ENCODE peak calls at places on chromosomes 16 and 17, in five cellular contexts. One of them, this sample, is unnamed.
A peak's percentile ranks its signal among the peaks of the same experiment; 100 is the strongest.

GRCh38 chr17:74159226-74159840 is 44.1 kb upstream of the RPL38 start:
- DNase-seq in mesendoderm: no peak
- DNase-seq in neuronal stem cell: no peak
- DNase-seq in IMR-90: no peak
- DNase-seq in H9: peak; percentile 14
- DNase-seq in this sample: no peak

GRCh38 chr17:50127661-50128361 is 2.1 kb downstream of the SAMD14 start:
- DNase-seq in mesendoderm: peak; percentile 63
- DNase-seq in neuronal stem cell: no peak
- DNase-seq in IMR-90: peak; percentile 45
- DNase-seq in H9: no peak
- DNase-seq in this sample: peak; percentile 51

GRCh38 chr17:78414178-78415162 is 36.0 kb downstream of the PGS1 start:
- DNase-seq in mesendoderm: no peak
- DNase-seq in neuronal stem cell: no peak
- DNase-seq in IMR-90: no peak
- DNase-seq in H9: no peak
- DNase-seq in this sample: no peak

GRCh38 chr16:57382535-57383275 is 10.4 kb downstream of the CX3CL1 start:
- DNase-seq in mesendoderm: no peak
- DNase-seq in neuronal stem cell: no peak
- DNase-seq in IMR-90: no peak
- DNase-seq in H9: no peak
- DNase-seq in this sample: no peak

GRCh38 chr17:78343433-78344201 is 16.3 kb downstream of the SOCS3 start:
- DNase-seq in mesendoderm: no peak
- DNase-seq in neuronal stem cell: no peak
- DNase-seq in IMR-90: no peak
- DNase-seq in H9: peak; percentile 59
- DNase-seq in this sample: no peak

GRCh38 chr17:60392845-60393702 is 1.1 kb upstream of the USP32 start:
- DNase-seq in mesendoderm: peak; percentile 33
- DNase-seq in neuronal stem cell: no peak
- DNase-seq in IMR-90: peak; percentile 60
- DNase-seq in H9: no peak
- DNase-seq in this sample: peak; percentile 74

GRCh38 chr17:55500103-55500502 is 11.1 kb downstream of the SMIM36 start:
- DNase-seq in mesendoderm: no peak
- DNase-seq in neuronal stem cell: no peak
- DNase-seq in IMR-90: no peak
- DNase-seq in H9: no peak
- DNase-seq in this sample: no peak

GRCh38 chr17:5272313-5272712 is 9.8 kb upstream of the RABEP1 start:
- DNase-seq in mesendoderm: no peak
- DNase-seq in neuronal stem cell: no peak
- DNase-seq in IMR-90: no peak
- DNase-seq in H9: no peak
- DNase-seq in this sample: no peak

GRCh38 chr17:2215616-2216364 is 87.8 kb downstream of the SMG6 start:
- DNase-seq in mesendoderm: peak; percentile 61
- DNase-seq in neuronal stem cell: no peak
- DNase-seq in IMR-90: peak; percentile 94
- DNase-seq in H9: peak; percentile 64
- DNase-seq in this sample: peak; percentile 92

GRCh38 chr17:74898376-74898946 is 5.0 kb upstream of the FADS6 start:
- DNase-seq in mesendoderm: no peak
- DNase-seq in neuronal stem cell: no peak
- DNase-seq in IMR-90: no peak
- DNase-seq in H9: no peak
- DNase-seq in this sample: no peak

GRCh38 chr17:41009301-41009760 is 403 bp upstream of the KRTAP3-1 start:
- DNase-seq in mesendoderm: peak; percentile 67
- DNase-seq in neuronal stem cell: peak; percentile 43
- DNase-seq in IMR-90: no peak
- DNase-seq in H9: no peak
- DNase-seq in this sample: no peak

DNA sequence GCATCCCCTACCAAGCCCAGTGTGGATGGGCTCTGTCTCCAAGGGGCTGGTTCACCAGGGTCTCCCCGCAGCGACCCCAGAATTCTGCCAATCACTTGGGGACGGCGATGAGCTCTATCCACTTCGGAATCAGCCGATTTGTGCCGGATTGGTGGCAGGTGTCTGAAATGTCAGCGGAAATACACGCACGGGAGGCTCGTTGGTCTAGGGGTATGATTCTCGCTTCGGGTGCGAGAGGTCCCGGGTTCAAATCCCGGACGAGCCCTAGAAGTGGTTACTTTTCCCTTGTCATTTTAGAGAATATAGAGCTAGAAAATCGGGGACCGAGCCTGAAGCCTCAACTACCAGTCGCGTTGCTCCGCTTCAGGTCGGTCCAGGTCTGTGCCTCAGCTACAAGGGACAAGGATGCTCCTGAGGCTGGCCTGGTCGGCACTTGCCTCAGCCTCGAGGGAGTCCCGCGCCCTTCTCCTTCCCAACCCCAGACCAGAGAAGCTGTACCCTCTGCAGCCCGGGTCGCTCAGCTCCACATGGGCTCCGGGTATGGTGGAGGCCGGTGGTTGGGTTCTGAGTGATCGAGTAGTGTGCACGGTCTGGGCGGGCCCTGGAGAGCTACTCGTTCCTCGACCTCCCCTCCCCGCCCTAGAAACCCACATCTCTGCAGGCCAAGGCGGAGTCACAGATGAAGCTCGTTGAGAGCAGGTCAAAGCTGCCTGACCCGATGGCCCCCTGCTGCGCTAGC is 16.0 kb upstream of the OR1F1 start:
- DNase-seq in mesendoderm: peak; percentile 99
- DNase-seq in neuronal stem cell: no peak
- DNase-seq in IMR-90: peak; percentile 76
- DNase-seq in H9: peak; percentile 87
- DNase-seq in this sample: peak; percentile 45
- H2BK15ac ChIP-seq in mesendoderm: no peak overlapping the region
- H2BK15ac ChIP-seq in neuronal stem cell: no peak overlapping the region
- H2BK15ac ChIP-seq in IMR-90: no peak overlapping the region
- H2BK15ac ChIP-seq in H9: no peak overlapping the region
- H2BK15ac ChIP-seq in this sample: no peak overlapping the region

GRCh38 chr16:67411339-67411738 is 4.9 kb downstream of the ZDHHC1 start:
- DNase-seq in mesendoderm: no peak
- DNase-seq in neuronal stem cell: no peak
- DNase-seq in IMR-90: no peak
- DNase-seq in H9: no peak
- DNase-seq in this sample: no peak

GRCh38 chr16:67412294-67412693 is 4.0 kb downstream of the ZDHHC1 start:
- DNase-seq in mesendoderm: no peak
- DNase-seq in neuronal stem cell: no peak
- DNase-seq in IMR-90: no peak
- DNase-seq in H9: no peak
- DNase-seq in this sample: no peak

GRCh38 chr16:67417333-67418061 is 1.2 kb upstream of the ZDHHC1 start:
- DNase-seq in mesendoderm: no peak
- DNase-seq in neuronal stem cell: no peak
- DNase-seq in IMR-90: no peak
- DNase-seq in H9: no peak
- DNase-seq in this sample: no peak

GRCh38 chr16:67415872-67416793 is at the start of gene ZDHHC1:
- DNase-seq in mesendoderm: peak; percentile 83
- DNase-seq in neuronal stem cell: peak; percentile 69
- DNase-seq in IMR-90: peak; percentile 61
- DNase-seq in H9: peak; percentile 80
- DNase-seq in this sample: peak; percentile 75

DNA sequence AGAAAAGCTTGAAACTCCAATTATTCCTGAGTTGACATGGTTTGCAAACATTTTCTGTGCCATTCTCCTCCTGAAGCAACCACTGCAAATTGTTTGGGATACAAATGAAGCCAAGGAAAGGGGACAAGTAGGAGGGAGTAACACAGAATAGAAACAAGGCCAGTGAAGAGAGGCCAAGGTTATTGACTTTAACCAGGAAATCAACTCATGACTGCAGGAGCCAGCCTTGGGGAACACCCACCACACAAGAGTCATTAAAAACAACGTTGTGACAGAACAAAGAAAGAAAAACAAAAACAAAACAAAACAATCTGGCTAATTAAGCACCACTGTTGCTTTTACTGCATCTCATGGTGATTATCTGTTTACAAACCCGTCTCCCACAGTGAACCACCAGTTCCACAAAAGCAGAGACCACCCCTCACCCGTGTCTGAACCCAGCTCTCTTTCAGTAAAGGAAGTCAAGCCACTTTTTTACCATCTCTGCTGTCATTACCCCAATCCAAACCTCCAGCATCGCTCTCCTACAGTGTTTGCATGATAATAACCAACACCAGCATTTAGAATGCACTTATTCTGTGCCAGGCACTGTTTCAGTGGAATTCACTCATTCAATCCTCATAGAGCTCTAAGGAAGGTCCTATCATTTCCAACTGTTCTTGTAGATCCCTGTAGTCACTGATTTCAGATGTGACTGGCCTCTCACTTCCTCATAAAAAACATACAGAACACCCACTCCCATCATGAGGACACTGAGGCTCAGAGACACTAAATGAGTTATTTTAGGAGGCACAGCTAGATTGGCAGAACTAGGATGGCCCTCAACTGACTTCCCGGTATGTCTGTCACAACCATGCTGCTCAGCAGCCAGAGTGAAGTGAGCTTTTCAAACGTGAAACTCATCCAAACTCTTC is 2.0 kb downstream of the ZDHHC1 start:
- DNase-seq in mesendoderm: no peak
- DNase-seq in neuronal stem cell: no peak
- DNase-seq in IMR-90: no peak
- DNase-seq in H9: no peak
- DNase-seq in this sample: no peak
- H2BK15ac ChIP-seq in mesendoderm: no peak overlapping the region
- H2BK15ac ChIP-seq in neuronal stem cell: no peak overlapping the region
- H2BK15ac ChIP-seq in IMR-90: no peak overlapping the region
- H2BK15ac ChIP-seq in H9: no peak overlapping the region
- H2BK15ac ChIP-seq in this sample: no peak overlapping the region

DNA sequence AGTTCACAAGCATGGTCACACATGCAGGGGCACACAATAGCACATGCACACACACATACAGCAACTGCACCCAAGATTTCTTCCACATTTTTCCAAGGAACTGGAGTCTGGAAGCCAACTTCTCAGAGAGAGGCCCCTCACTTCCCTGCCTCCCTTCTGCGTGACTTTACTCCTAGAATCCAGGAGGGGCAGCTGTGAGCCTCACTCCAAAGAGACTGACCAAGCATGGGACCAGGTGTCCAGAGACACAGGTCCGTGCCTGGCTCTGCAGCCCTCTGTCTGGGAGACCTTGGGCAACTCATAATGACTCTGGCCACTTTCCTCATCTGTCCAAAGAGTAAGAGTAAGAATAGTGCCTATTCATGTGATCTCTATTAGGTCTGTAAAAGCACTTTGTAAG is 104.7 kb upstream of the TMEM132E start:
- DNase-seq in mesendoderm: peak; percentile 19
- DNase-seq in neuronal stem cell: no peak
- DNase-seq in IMR-90: no peak
- DNase-seq in H9: peak; percentile 54
- DNase-seq in this sample: no peak
- H2BK15ac ChIP-seq in mesendoderm: no peak overlapping the region
- H2BK15ac ChIP-seq in neuronal stem cell: no peak overlapping the region
- H2BK15ac ChIP-seq in IMR-90: no peak overlapping the region
- H2BK15ac ChIP-seq in H9: no peak overlapping the region
- H2BK15ac ChIP-seq in this sample: no peak overlapping the region

GRCh38 chr16:31246296-31246695 is 13.5 kb upstream of the ITGAM start:
- DNase-seq in mesendoderm: no peak
- DNase-seq in neuronal stem cell: no peak
- DNase-seq in IMR-90: no peak
- DNase-seq in H9: no peak
- DNase-seq in this sample: no peak

GRCh38 chr16:31251435-31251834 is 8.3 kb upstream of the ITGAM start:
- DNase-seq in mesendoderm: no peak
- DNase-seq in neuronal stem cell: no peak
- DNase-seq in IMR-90: no peak
- DNase-seq in H9: no peak
- DNase-seq in this sample: no peak

GRCh38 chr16:31248344-31248743 is 11.4 kb upstream of the ITGAM start:
- DNase-seq in mesendoderm: no peak
- DNase-seq in neuronal stem cell: no peak
- DNase-seq in IMR-90: no peak
- DNase-seq in H9: no peak
- DNase-seq in this sample: no peak

GRCh38 chr16:31253642-31254045 is 6.1 kb upstream of the ITGAM start:
- DNase-seq in mesendoderm: no peak
- DNase-seq in neuronal stem cell: no peak
- DNase-seq in IMR-90: no peak
- DNase-seq in H9: no peak
- DNase-seq in this sample: no peak

DNA sequence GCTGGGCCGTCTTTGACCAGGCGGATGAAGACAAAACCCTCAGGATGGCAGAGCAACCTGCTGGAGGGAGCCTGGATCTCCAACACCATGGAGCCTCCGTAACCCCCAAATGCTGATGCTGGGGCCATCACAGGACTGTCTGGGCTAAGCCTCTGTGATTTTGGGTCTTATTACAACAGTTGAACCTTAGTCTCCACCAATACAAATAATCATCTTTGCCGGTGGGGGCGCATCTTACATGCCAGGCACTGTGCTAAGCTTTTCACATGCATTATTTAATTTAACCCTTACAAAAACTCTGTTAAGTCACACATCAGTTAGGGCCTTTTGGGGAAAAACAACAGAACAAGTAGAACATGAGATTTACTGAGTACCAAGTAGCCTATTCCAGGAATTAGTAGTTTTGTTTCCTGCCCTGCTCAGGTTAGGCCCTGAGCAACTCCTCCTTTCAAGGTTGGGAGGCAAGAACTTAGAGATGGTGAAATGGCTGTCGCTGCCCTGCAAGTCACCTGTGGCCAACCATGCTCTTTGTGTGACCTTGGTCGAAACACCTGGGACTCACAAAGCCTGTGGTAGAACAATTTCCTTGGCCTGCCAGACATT is 8.9 kb upstream of the ITGAM start:
- DNase-seq in mesendoderm: no peak
- DNase-seq in neuronal stem cell: no peak
- DNase-seq in IMR-90: no peak
- DNase-seq in H9: no peak
- DNase-seq in this sample: no peak
- H2BK15ac ChIP-seq in mesendoderm: no peak overlapping the region
- H2BK15ac ChIP-seq in neuronal stem cell: no peak overlapping the region
- H2BK15ac ChIP-seq in IMR-90: no peak overlapping the region
- H2BK15ac ChIP-seq in H9: no peak overlapping the region
- H2BK15ac ChIP-seq in this sample: no peak overlapping the region

GRCh38 chr16:29315916-29316517 is 90.5 kb downstream of the NPIPB11 start:
- DNase-seq in mesendoderm: peak; percentile 35
- DNase-seq in neuronal stem cell: peak; percentile 26
- DNase-seq in IMR-90: no peak
- DNase-seq in H9: peak; percentile 48
- DNase-seq in this sample: no peak
- H2BK15ac ChIP-seq in mesendoderm: no peak overlapping the region
- H2BK15ac ChIP-seq in neuronal stem cell: no peak overlapping the region
- H2BK15ac ChIP-seq in IMR-90: peak overlapping the region; percentile 96
- H2BK15ac ChIP-seq in H9: no peak overlapping the region
- H2BK15ac ChIP-seq in this sample: no peak overlapping the region

GRCh38 chr17:15917439-15918027 is 27.4 kb upstream of the ADORA2B start:
- DNase-seq in mesendoderm: no peak
- DNase-seq in neuronal stem cell: no peak
- DNase-seq in IMR-90: no peak
- DNase-seq in H9: peak; percentile 72
- DNase-seq in this sample: no peak
- H2BK15ac ChIP-seq in mesendoderm: no peak overlapping the region
- H2BK15ac ChIP-seq in neuronal stem cell: peak overlapping the region; percentile 54
- H2BK15ac ChIP-seq in IMR-90: peak overlapping the region; percentile 67
- H2BK15ac ChIP-seq in H9: no peak overlapping the region
- H2BK15ac ChIP-seq in this sample: no peak overlapping the region

GRCh38 chr17:16438173-16438556 is 22.8 kb downstream of the TRPV2 start:
- DNase-seq in mesendoderm: no peak
- DNase-seq in neuronal stem cell: no peak
- DNase-seq in IMR-90: no peak
- DNase-seq in H9: no peak
- DNase-seq in this sample: no peak
- H2BK15ac ChIP-seq in mesendoderm: no peak overlapping the region
- H2BK15ac ChIP-seq in neuronal stem cell: no peak overlapping the region
- H2BK15ac ChIP-seq in IMR-90: peak overlapping the region; percentile 30
- H2BK15ac ChIP-seq in H9: no peak overlapping the region
- H2BK15ac ChIP-seq in this sample: no peak overlapping the region

This sample was measured in mesenchymal stem cell.